ENCODE peak calls at places on chromosomes 1 and 21, in eight cellular contexts. F is transverse colon, J is spleen, T is GM12892, X is H1, R is HL-60, W is HCT116, Z is breast epithelium. O is an unnamed sample.

GRCh38 chr1:50959913-50960844 is at the start of gene FAF1:
- DNase-seq in F (peak), J (peak), W (peak), T (peak), R (peak), X (peak), Z (peak), O (peak)

GRCh38 chr1:172431721-172432192 is 11.3 kb downstream of the C1orf105 start:
- DNase-seq in Z (peak), W (no peak), F (peak), T (no peak), X (no peak), J (no peak), R (no peak), O (no peak)

GRCh38 chr1:215777370-215777925 is 210.3 kb downstream of the KCTD3 start:
- DNase-seq in F (no peak), T (no peak), X (no peak), R (no peak), J (no peak), W (no peak), Z (no peak), O (no peak)

GRCh38 chr1:170967042-170967910 is 31.9 kb downstream of the MROH9 start:
- DNase-seq in W (peak), R (no peak), Z (no peak), J (no peak), X (no peak), T (no peak), F (no peak), O (no peak)

GRCh38 chr1:49199564-49199963 is 422.9 kb upstream of the BEND5 start:
- DNase-seq in R (no peak), Z (no peak), W (no peak), X (no peak), F (no peak), T (no peak), J (no peak), O (no peak)

GRCh38 chr21:44933938-44934260 is 5.9 kb upstream of the SLX9 start:
- DNase-seq in Z (no peak), J (peak), R (no peak), W (no peak), F (no peak), X (no peak), T (no peak), O (no peak)

GRCh38 chr1:220012259-220012658 is 34.0 kb downstream of the EPRS1 start:
- DNase-seq in X (no peak), T (no peak), R (no peak), F (no peak), W (no peak), J (no peak), Z (no peak), O (no peak)

GRCh38 chr1:59738152-59738551 is 76.6 kb upstream of the HOOK1 start:
- DNase-seq in F (no peak), W (no peak), J (no peak), X (no peak), T (no peak), Z (no peak), R (no peak), O (no peak)

GRCh38 chr1:213977486-213977842 is 10.3 kb upstream of the PROX1 start:
- DNase-seq in R (no peak), J (no peak), W (no peak), Z (no peak), F (no peak), T (no peak), X (no peak), O (no peak)

GRCh38 chr1:37919277-37919676 is 27.6 kb downstream of the INPP5B start:
- DNase-seq in J (no peak), Z (no peak), X (no peak), W (peak), T (no peak), R (peak), F (no peak), O (no peak)

GRCh38 chr1:228084797-228085196 is 2.3 kb downstream of the ARF1 start:
- DNase-seq in X (no peak), F (no peak), Z (no peak), T (no peak), W (no peak), R (no peak), J (peak), O (no peak)

GRCh38 chr1:151254217-151255213 is at the start of gene PSMD4:
- DNase-seq in R (peak), W (peak), T (peak), F (peak), J (peak), Z (peak), X (peak), O (peak)

GRCh38 chr1:59520194-59520593 is 223.3 kb downstream of the FGGY start:
- DNase-seq in R (no peak), Z (no peak), W (no peak), T (no peak), F (no peak), J (no peak), X (no peak), O (no peak)

GRCh38 chr1:145858238-145858936 is 494 bp downstream of the PIAS3 start:
- DNase-seq in F (peak), R (peak), W (no peak), J (peak), X (peak), Z (peak), T (peak), O (peak)

GRCh38 chr1:119631433-119632102 is 16.5 kb downstream of the ZNF697 start:
- DNase-seq in W (no peak), R (no peak), T (peak), Z (peak), J (peak), F (peak), X (no peak), O (peak)

GRCh38 chr1:201533836-201534235 is 5.1 kb upstream of the NAV1 start:
- DNase-seq in F (no peak), X (no peak), R (no peak), W (no peak), Z (no peak), J (no peak), T (no peak), O (peak)

GRCh38 chr1:203692565-203693470 is 66.2 kb downstream of the ATP2B4 start:
- DNase-seq in X (no peak), R (no peak), W (peak), T (no peak), F (peak), J (no peak), Z (peak), O (peak)

GRCh38 chr1:150807674-150808073 is 386 bp downstream of the CTSK start:
- DNase-seq in F (no peak), J (no peak), T (no peak), W (no peak), Z (no peak), X (no peak), R (peak), O (no peak)

GRCh38 chr1:21256776-21257175 is 33.5 kb downstream of the ECE1 start:
- DNase-seq in J (no peak), R (no peak), W (no peak), F (no peak), X (no peak), Z (no peak), T (no peak), O (no peak)

GRCh38 chr1:46520063-46520911 is 30.7 kb downstream of the DMBX1 start:
- DNase-seq in Z (no peak), X (no peak), W (peak), F (no peak), T (no peak), R (no peak), J (peak), O (no peak)

GRCh38 chr1:178870944-178871343 is at the start of gene ANGPTL1:
- DNase-seq in T (no peak), R (no peak), X (no peak), Z (no peak), F (no peak), W (no peak), J (no peak), O (no peak)

GRCh38 chr1:70034403-70034802 is 171.0 kb downstream of the LRRC40 start:
- DNase-seq in Z (no peak), J (no peak), R (no peak), T (no peak), W (peak), X (no peak), F (no peak), O (no peak)

GRCh38 chr1:4072754-4073153 is 172.7 kb upstream of the C1orf174 start:
- DNase-seq in W (no peak), X (no peak), R (no peak), T (no peak), J (peak), F (no peak), Z (no peak), O (peak)

GRCh38 chr1:165288301-165289120 is 68.0 kb downstream of the LMX1A start:
- DNase-seq in R (no peak), F (peak), W (no peak), Z (no peak), X (no peak), J (no peak), T (no peak), O (no peak)

GRCh38 chr1:8226747-8227146 is 91.2 kb upstream of the SLC45A1 start:
- DNase-seq in R (no peak), J (no peak), Z (no peak), X (no peak), W (no peak), F (no peak), T (no peak), O (no peak)

GRCh38 chr1:51268675-51269033 is 32.6 kb downstream of the RNF11 start:
- DNase-seq in R (no peak), T (no peak), F (no peak), W (no peak), X (no peak), Z (no peak), J (no peak), O (no peak)

GRCh38 chr1:202122639-202123335 is at the start of gene GPR37L1:
- DNase-seq in F (no peak), X (peak), T (no peak), W (no peak), R (no peak), Z (no peak), J (no peak), O (no peak)

GRCh38 chr1:118989006-118989736 is 1.0 kb upstream of the TBX15 start:
- DNase-seq in F (no peak), T (no peak), R (no peak), X (no peak), Z (no peak), J (no peak), W (no peak), O (no peak)

GRCh38 chr1:60971330-60971729 is 111.0 kb upstream of the NFIA start:
- DNase-seq in X (no peak), T (no peak), R (no peak), J (no peak), Z (no peak), F (no peak), W (no peak), O (no peak)

GRCh38 chr1:204923209-204923608 is 52.5 kb downstream of the NFASC start:
- DNase-seq in R (no peak), X (no peak), F (no peak), W (no peak), Z (no peak), J (no peak), T (no peak), O (no peak)

GRCh38 chr21:29403291-29403690 is 104.6 kb downstream of the BACH1 start:
- DNase-seq in J (no peak), F (no peak), W (no peak), Z (no peak), R (no peak), X (no peak), T (no peak), O (no peak)

GRCh38 chr1:34681481-34682451 is 73.1 kb upstream of the GJB5 start:
- DNase-seq in X (peak), R (peak), J (no peak), Z (peak), W (peak), F (peak), T (peak), O (no peak)

GRCh38 chr1:230507671-230508407 is 81.7 kb upstream of the PGBD5 start:
- DNase-seq in R (no peak), F (no peak), J (no peak), W (no peak), Z (no peak), X (no peak), T (no peak), O (no peak)

GRCh38 chr1:239892602-239893001 is 199.1 kb upstream of the FMN2 start:
- DNase-seq in Z (no peak), T (no peak), F (no peak), J (no peak), R (no peak), W (no peak), X (no peak), O (no peak)
- TF ChIP-seq POLR2AphosphoS5 in Z (no peak), T (no peak), F (peak), J (no peak), R (no peak), W (no peak), X (no peak), O (no peak)

GRCh38 chr1:22844621-22845020 is 128.0 kb downstream of the LACTBL1 start:
- DNase-seq in Z (no peak), J (no peak), F (no peak), X (no peak), W (no peak), R (no peak), T (no peak), O (no peak)

GRCh38 chr1:22847249-22847648 is 125.4 kb downstream of the LACTBL1 start:
- DNase-seq in X (no peak), T (no peak), J (no peak), Z (no peak), W (no peak), R (no peak), F (no peak), O (no peak)

GRCh38 chr1:22845536-22845935 is 127.1 kb downstream of the LACTBL1 start:
- DNase-seq in X (no peak), W (no peak), F (no peak), T (no peak), J (peak), R (no peak), Z (no peak), O (no peak)

GRCh38 chr1:22847709-22848108 is 125.0 kb downstream of the LACTBL1 start:
- DNase-seq in W (no peak), J (no peak), Z (no peak), X (no peak), T (no peak), R (no peak), F (no peak), O (no peak)

DNA sequence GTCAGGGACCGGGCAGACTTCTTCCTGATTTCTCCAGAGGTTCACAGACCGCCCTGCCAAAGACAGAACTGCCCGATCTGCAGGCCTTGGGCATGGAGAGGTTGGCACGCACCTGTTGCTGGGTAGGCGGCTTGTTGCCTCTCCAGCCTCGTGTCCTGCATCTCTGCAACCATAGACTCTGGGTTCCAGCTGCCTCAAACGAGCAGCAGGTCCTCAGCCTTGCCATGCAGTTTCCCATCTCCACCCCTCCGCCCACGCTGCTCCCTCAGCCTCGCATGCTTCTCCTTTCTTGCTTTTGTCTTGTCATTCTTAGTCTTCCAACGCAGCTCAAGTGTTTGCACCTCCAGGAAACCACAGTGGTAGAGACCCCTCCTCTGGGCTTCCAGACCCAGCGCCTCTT is 126.2 kb downstream of the LACTBL1 start:
- DNase-seq in W (no peak), F (no peak), X (no peak), T (no peak), J (no peak), Z (no peak), R (peak), O (no peak)
- TF ChIP-seq POLR2AphosphoS5 in W (no peak), F (no peak), X (no peak), T (no peak), J (no peak), Z (no peak), R (no peak), O (no peak)

GRCh38 chr1:160214481-160215140 is 9.4 kb downstream of the PEA15 start:
- DNase-seq in X (no peak), F (peak), W (no peak), T (no peak), Z (no peak), R (no peak), J (no peak), O (no peak)
- TF ChIP-seq POLR2AphosphoS5 in X (no peak), F (no peak), W (no peak), T (no peak), Z (no peak), R (no peak), J (no peak), O (no peak)

DNA sequence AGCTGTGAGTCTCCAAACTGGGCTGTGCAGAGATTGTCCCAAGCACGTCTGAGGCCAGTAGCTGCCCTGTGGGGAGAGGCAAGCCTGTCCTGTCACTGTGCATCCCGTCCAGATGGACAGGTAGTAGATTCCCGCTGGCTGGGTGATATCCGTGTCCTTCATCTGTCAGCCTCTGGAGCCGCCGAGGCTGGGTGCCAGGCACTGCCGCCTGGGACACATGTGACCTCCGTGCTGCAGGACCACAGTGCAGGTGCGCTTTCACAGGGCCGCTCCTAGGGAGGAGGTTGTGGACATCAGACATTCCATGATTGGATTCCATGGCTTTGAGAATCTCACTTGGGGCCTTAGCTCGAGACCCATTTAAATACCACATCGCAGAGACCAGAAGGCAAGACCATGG is 4.7 kb downstream of the PDXK start:
- DNase-seq in F (no peak), T (no peak), X (no peak), R (no peak), J (no peak), W (no peak), Z (no peak), O (no peak)
- TF ChIP-seq POLR2AphosphoS5 in F (no peak), T (no peak), X (peak), R (no peak), J (peak), W (no peak), Z (no peak), O (no peak)

GRCh38 chr1:15088146-15089025 is 65.2 kb upstream of the TMEM51 start:
- DNase-seq in X (no peak), F (no peak), Z (no peak), R (no peak), J (peak), T (no peak), W (no peak), O (no peak)

GRCh38 chr1:15089244-15089992 is 64.1 kb upstream of the TMEM51 start:
- DNase-seq in W (no peak), R (no peak), X (no peak), J (peak), T (no peak), F (no peak), Z (peak), O (no peak)

GRCh38 chr1:15094056-15094455 is 59.5 kb upstream of the TMEM51 start:
- DNase-seq in W (no peak), Z (no peak), F (no peak), T (no peak), X (no peak), R (no peak), J (peak), O (no peak)

GRCh38 chr1:15094719-15095491 is 58.6 kb upstream of the TMEM51 start:
- DNase-seq in Z (no peak), F (no peak), J (peak), R (no peak), X (no peak), T (no peak), W (no peak), O (no peak)

DNA sequence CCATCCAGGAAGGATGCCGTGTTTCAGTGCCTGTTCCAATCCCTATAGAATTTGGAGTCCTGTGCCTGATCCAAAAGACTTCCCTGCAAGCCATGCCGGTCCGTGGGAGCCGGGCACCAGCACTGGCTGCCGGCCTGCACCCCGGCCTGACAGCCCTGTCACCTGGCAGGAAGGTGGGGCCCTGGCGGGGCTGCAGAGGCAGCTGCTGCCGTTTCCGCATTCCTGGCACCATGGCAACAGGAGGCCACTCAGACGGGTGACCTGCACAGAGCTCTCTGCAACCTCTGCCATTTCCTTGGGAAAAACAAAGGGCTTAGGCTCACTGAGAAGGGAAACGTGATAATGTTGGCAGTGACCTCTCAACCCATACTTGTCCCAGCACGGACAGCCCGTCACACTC is 63.2 kb upstream of the TMEM51 start:
- DNase-seq in X (peak), W (peak), R (no peak), Z (peak), J (peak), F (peak), T (no peak), O (no peak)
- TF ChIP-seq POLR2AphosphoS5 in X (no peak), W (no peak), R (no peak), Z (peak), J (peak), F (no peak), T (no peak), O (no peak)

O was measured in suprapubic skin.